ENCODE peak calls at places on chromosomes 11 and 22, in four cellular contexts. W is MM.1S, X is H9, D is astrocyte. Y is an unnamed sample.

GRCh38 chr11:43823316-43823715 is 57.3 kb upstream of the ALKBH3 start:
- DNase-seq in W (no peak), X (no peak), D (no peak), Y (no peak)

GRCh38 chr22:43921361-43921760 is 2.2 kb upstream of the PNPLA3 start:
- DNase-seq in W (no peak), X (no peak), D (peak), Y (no peak)

GRCh38 chr11:78691215-78691614 is 116.6 kb upstream of the NARS2 start:
- DNase-seq in W (no peak), X (no peak), D (no peak), Y (no peak)

GRCh38 chr11:62602141-62603071 is 741 bp upstream of the MTA2 start:
- DNase-seq in W (no peak), X (peak), D (no peak), Y (peak)

GRCh38 chr11:10846664-10847063 is 11.2 kb downstream of the ZBED5 start:
- DNase-seq in W (no peak), X (no peak), D (no peak), Y (no peak)

GRCh38 chr11:65651339-65651588 is 11.5 kb downstream of the RELA start:
- DNase-seq in W (no peak), X (no peak), D (no peak), Y (no peak)

GRCh38 chr11:69215784-69216415 is 60.2 kb downstream of the SMIM38 start:
- DNase-seq in W (no peak), X (peak), D (peak), Y (no peak)

GRCh38 chr22:22156716-22157499 is 87.7 kb upstream of the VPREB1 start:
- DNase-seq in W (peak), X (peak), D (peak), Y (peak)

GRCh38 chr11:109371444-109372176 is 50.4 kb upstream of the C11orf87 start:
- DNase-seq in W (no peak), X (no peak), D (no peak), Y (no peak)

GRCh38 chr11:71418643-71419042 is 29.6 kb downstream of the DHCR7 start:
- DNase-seq in W (no peak), X (no peak), D (no peak), Y (peak)

DNA sequence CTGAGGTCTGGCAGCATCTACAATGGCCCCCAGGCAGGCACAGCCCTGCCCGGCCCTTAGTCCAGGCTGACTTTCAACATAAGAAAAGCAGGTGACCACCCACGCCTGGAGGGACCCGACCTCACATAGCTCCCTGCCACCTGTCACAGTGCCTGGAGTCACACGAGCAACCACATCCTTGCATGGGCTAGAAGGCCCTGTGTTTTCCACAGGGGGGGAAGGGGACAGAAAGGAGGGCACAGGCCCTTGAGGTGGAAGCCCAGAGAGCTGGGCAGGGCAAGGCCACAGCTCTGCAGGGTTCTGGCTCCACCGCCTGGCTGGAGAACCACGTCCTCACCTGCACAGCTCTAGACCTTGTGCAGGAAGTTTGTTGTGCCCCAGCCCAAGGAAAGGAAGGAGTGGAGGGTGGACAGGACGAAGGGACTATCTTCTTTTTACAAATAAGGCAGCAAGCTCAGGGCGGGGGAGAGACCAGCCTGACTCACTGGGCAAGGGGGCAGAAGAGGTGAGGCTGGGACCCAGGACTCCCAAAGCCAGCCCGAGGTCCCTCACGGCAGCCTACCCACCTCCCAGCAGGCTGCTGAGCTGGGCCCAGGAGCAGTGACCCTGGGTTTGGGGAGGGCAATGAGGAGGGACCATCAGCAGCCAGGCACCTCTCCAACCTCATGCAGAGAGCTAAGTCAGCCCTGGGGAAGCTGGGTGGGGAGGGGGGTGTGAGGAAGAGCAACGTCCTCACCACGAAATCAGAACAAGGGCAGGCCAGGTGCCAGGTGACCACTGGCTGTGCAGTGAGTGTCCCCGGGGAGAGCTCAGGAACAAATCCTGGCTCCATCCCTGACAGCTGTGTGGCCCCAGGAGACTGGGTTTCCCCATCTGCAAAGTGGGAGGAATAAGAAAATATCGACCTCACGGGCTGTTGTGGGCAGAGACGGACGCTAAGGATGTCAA is 4.3 kb downstream of the C1QTNF6 start:
- DNase-seq in W (no peak), X (no peak), D (no peak), Y (no peak)
- TF ChIP-seq CTCF in W (no peak), X (no peak), D (no peak), Y (no peak)

GRCh38 chr11:100753144-100753543 is 66.1 kb downstream of the ARHGAP42 start:
- DNase-seq in W (no peak), X (peak), D (no peak), Y (no peak)
- TF ChIP-seq CTCF in W (no peak), X (no peak), D (no peak), Y (no peak)

GRCh38 chr11:120227228-120227852 is 12.6 kb upstream of the POU2F3 start:
- DNase-seq in W (no peak), X (no peak), D (no peak), Y (no peak)
- TF ChIP-seq CTCF in W (no peak), X (no peak), D (no peak), Y (no peak)

GRCh38 chr11:2929511-2929879 is 275 bp upstream of the PHLDA2 start:
- DNase-seq in W (no peak), X (no peak), D (peak), Y (peak)

GRCh38 chr11:2928605-2929510 is at the start of gene PHLDA2:
- DNase-seq in W (no peak), X (peak), D (peak), Y (peak)

GRCh38 chr11:2930705-2931415 is 1.6 kb upstream of the PHLDA2 start:
- DNase-seq in W (peak), X (peak), D (no peak), Y (peak)

GRCh38 chr11:2931416-2931746 is 2.2 kb upstream of the PHLDA2 start:
- DNase-seq in W (no peak), X (no peak), D (no peak), Y (no peak)

DNA sequence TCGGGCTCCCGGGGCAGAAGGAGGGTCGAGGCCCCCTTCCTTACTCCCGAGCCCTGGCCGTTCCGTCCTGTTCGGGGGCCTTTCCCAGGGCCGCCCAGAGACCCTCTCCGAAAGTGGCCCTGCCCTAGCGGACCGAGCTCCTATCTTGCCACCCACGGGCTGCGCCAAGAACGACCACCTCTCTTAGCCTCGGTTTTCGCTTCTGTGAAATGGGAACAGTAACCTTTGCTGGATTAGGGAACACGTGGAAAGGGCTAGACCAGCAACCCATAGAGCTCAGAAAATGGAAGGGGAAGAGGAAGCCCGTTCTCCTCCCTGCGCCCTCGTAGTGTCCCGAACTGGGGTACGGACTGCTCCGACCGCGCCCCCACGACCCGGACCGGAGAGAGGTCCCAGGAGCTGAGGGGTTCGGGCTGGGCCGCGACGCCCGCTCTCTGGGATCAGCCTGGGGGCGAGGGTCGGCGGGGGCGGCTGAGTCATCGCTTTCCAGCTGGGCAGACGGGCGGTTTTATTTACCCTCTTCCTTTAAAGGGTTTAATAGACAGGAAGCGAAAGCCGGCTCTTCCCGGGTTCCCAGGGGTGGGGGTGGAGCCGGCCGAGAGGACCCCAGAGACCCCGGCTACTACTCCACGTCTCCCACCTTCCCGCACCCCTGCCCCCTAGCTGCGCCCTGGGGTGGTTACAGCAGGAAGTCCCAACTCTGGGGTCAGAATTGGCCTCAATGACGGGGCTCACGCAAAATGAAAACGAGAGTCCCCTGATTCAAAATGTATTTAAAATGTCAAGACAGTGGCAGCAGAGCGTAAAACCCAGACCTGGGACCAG is 872 bp upstream of the PHLDA2 start:
- DNase-seq in W (peak), X (peak), D (no peak), Y (peak)
- TF ChIP-seq CTCF in W (no peak), X (no peak), D (peak), Y (peak)

DNA sequence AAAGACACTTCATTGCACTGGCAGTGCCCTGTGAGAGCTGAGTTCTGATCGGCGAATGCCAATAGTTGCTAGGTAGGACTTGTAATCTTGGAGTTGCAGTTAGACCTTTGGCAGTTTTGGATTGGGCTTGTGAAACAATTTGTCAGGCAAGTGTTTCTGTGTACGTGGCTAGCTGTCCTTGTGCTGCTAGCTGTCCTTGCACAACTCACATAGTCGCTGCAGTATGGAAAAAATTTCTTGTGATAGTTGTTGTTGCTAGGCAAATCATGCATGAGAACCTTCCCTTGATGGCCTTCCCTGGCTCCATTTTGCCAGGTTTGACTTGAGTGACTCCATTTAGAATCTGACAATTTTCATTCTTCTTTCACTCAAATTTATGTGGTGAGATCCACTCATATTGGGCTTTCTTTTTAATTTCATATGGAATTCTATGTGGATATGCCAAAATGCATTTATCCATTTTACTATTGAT is 140.7 kb downstream of the APIP start:
- DNase-seq in W (no peak), X (no peak), D (no peak), Y (no peak)
- TF ChIP-seq CTCF in W (no peak), X (no peak), D (no peak), Y (no peak)

DNA sequence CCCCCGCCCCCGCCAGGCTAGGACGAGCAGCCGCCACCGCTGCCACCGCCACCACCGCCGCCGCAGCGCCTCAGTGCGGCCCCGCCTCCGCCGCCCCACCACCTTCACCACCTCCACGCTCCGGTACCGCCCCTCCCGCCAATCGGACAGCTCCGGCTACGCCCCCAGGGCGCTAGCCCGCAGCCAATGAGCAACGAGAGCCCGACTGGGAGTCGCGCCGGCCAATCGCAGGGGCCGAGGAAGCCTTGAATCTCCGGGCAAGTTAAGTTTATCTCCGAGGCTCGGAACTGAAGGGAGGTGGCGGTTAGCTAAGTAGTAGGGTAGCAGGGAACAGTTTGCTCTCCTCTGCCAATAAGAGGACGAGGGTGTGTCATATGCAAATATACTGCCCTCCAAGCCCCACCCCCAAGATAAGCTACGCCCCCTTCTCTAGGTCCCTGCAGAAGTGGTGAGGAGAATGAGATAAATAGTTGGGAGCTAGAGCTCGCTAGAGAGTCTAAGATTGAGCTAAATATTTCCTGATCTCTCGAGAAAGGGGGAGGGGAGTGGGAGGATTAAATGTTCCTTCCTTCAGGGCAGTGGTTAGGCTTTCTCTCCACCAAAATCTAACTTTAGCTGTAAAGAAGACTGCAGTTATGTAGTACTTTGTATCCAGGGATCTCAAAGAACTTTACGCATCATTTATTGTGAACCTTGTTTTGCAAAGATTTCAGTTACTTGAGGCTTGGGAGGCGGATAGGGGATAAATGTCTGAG is at the start of gene SESN3:
- DNase-seq in W (peak), X (peak), D (peak), Y (peak)
- TF ChIP-seq CTCF in W (no peak), X (no peak), D (no peak), Y (no peak)